ENCODE peak calls at places on chromosomes 1 and 21, in six cellular contexts. Y, G, V, W, B and T are unnamed samples.

GRCh38 chr1:53273526-53273925 is 35.2 kb upstream of the MAGOH start:
- DNase-seq in V (no peak), W (no peak), G (no peak), Y (no peak), B (no peak), T (no peak)

GRCh38 chr1:199084293-199084692 is 445.5 kb downstream of the PTPRC start:
- DNase-seq in G (peak), Y (no peak), W (no peak), B (no peak), V (no peak), T (no peak)

GRCh38 chr1:203668401-203668800 is 41.8 kb downstream of the ATP2B4 start:
- DNase-seq in B (no peak), V (no peak), Y (no peak), W (no peak), G (no peak), T (no peak)

GRCh38 chr1:218817747-218818146 is 355.9 kb upstream of the LYPLAL1 start:
- DNase-seq in V (no peak), G (no peak), W (no peak), B (no peak), Y (no peak), T (no peak)

GRCh38 chr1:59856725-59857338 is 42.1 kb downstream of the HOOK1 start:
- DNase-seq in Y (no peak), W (no peak), G (no peak), V (no peak), B (no peak), T (no peak)

GRCh38 chr1:221025391-221026355 is 146.4 kb downstream of the HLX start:
- DNase-seq in W (no peak), Y (no peak), B (no peak), G (peak), V (no peak), T (no peak)

GRCh38 chr1:59901770-59902388 is 24.7 kb downstream of the CYP2J2 start:
- DNase-seq in G (no peak), W (no peak), B (no peak), Y (no peak), V (no peak), T (no peak)

GRCh38 chr1:235952950-235953615 is 86.4 kb upstream of the LYST start:
- DNase-seq in B (no peak), V (no peak), W (no peak), G (no peak), Y (no peak), T (no peak)

GRCh38 chr1:235708390-235708962 is 58.9 kb upstream of the GNG4 start:
- DNase-seq in G (peak), W (no peak), B (no peak), V (no peak), Y (no peak), T (no peak)

GRCh38 chr1:37465596-37466517 is 8.5 kb upstream of the ZC3H12A start:
- DNase-seq in Y (no peak), W (no peak), G (peak), B (no peak), V (no peak), T (no peak)

GRCh38 chr1:84208935-84209334 is 64.9 kb downstream of the PRKACB start:
- DNase-seq in Y (no peak), W (no peak), G (no peak), V (no peak), B (no peak), T (no peak)

GRCh38 chr1:231020816-231021215 is 19.2 kb downstream of the FAM89A start:
- DNase-seq in G (no peak), Y (no peak), W (no peak), B (no peak), V (no peak), T (no peak)

GRCh38 chr21:41680444-41681335 is 86.2 kb downstream of the RIPK4 start:
- DNase-seq in W (no peak), V (no peak), B (no peak), G (no peak), Y (no peak), T (no peak)

GRCh38 chr21:15000076-15000475 is 64.7 kb downstream of the NRIP1 start:
- DNase-seq in B (no peak), W (no peak), G (peak), Y (no peak), V (no peak), T (no peak)

GRCh38 chr21:41366522-41367151 is 4.8 kb downstream of the MX2 start:
- DNase-seq in V (no peak), G (peak), Y (peak), W (no peak), B (no peak), T (peak)

GRCh38 chr1:36248250-36248894 is 24.1 kb downstream of the THRAP3 start:
- DNase-seq in Y (no peak), G (peak), B (no peak), V (no peak), W (peak), T (peak)

GRCh38 chr1:61141288-61142044 is 59.1 kb downstream of the NFIA start:
- DNase-seq in W (no peak), V (no peak), B (no peak), G (peak), Y (no peak), T (no peak)

GRCh38 chr1:77625250-77625649 is 57.2 kb downstream of the ZZZ3 start:
- DNase-seq in W (no peak), B (no peak), Y (no peak), G (no peak), V (no peak), T (no peak)

GRCh38 chr1:164510435-164510834 is 48.5 kb upstream of the PBX1 start:
- DNase-seq in G (peak), V (no peak), Y (no peak), B (no peak), W (no peak), T (no peak)

GRCh38 chr1:39745016-39745670 is 6.5 kb downstream of the PPIE start:
- DNase-seq in W (no peak), G (no peak), V (no peak), Y (no peak), B (no peak), T (peak)

GRCh38 chr1:36516372-36517018 is 33.8 kb upstream of the CSF3R start:
- DNase-seq in W (peak), V (peak), B (peak), Y (peak), G (peak), T (no peak)

GRCh38 chr21:32253215-32253641 is 25.6 kb downstream of the MIS18A start:
- DNase-seq in W (no peak), G (peak), V (no peak), B (no peak), Y (no peak), T (no peak)

GRCh38 chr1:217315346-217315745 is 315.5 kb downstream of the GPATCH2 start:
- DNase-seq in V (no peak), W (no peak), G (no peak), Y (no peak), B (no peak), T (no peak)

GRCh38 chr1:7432102-7432895 is 338.8 kb upstream of the VAMP3 start:
- DNase-seq in W (no peak), G (no peak), Y (no peak), B (no peak), V (no peak), T (no peak)

GRCh38 chr1:247054992-247055415 is 23.6 kb downstream of the ZNF670 start:
- DNase-seq in G (no peak), Y (no peak), W (no peak), V (no peak), B (no peak), T (no peak)

GRCh38 chr1:209544098-209544497 is 39.4 kb upstream of the CAMK1G start:
- DNase-seq in B (no peak), W (no peak), G (no peak), V (no peak), Y (no peak), T (no peak)